ENCODE peak calls at places on chromosomes 2 and 18, in five cellular contexts. F, N, V, B and L are unnamed samples.

GRCh38 chr2:62381672-62382071 is 124.3 kb downstream of the TMEM17 start:
- DNase-seq in B (no peak), N (no peak), V (no peak), F (no peak), L (no peak)

GRCh38 chr18:34153711-34154110 is 71.0 kb downstream of the NOL4 start:
- DNase-seq in V (peak; percentile 7), B (no peak), N (no peak), F (no peak), L (no peak)

GRCh38 chr2:54597153-54597827 is 126.2 kb upstream of the EML6 start:
- DNase-seq in N (no peak), V (no peak), F (no peak), B (no peak), L (peak; percentile 52)

GRCh38 chr18:59180150-59180845 is 39.7 kb upstream of the GRP start:
- DNase-seq in B (no peak), V (no peak), N (no peak), F (no peak), L (no peak)

GRCh38 chr2:69827796-69828540 is 1.5 kb upstream of the GMCL1 start:
- DNase-seq in V (no peak), F (no peak), N (no peak), B (peak; percentile 40), L (no peak)

GRCh38 chr18:59085797-59086196 is 53.9 kb upstream of the SEC11C start:
- DNase-seq in B (no peak), N (no peak), V (no peak), F (no peak), L (no peak)

GRCh38 chr2:14999114-14999661 is 366.7 kb downstream of the LRATD1 start:
- DNase-seq in B (no peak), N (no peak), V (no peak), F (no peak), L (no peak)

GRCh38 chr2:216700088-216700567 is 4.8 kb upstream of the IGFBP5 start:
- DNase-seq in B (no peak), V (no peak), N (no peak), F (no peak), L (no peak)

GRCh38 chr2:197152451-197153228 is 157.9 kb downstream of the ANKRD44 start:
- DNase-seq in F (no peak), V (peak; percentile 19), B (no peak), N (peak; percentile 83), L (no peak)

GRCh38 chr2:157480182-157480961 is 36.5 kb upstream of the CYTIP start:
- DNase-seq in V (no peak), N (no peak), B (peak; percentile 48), F (no peak), L (peak; percentile 94)

GRCh38 chr18:24482826-24483225 is 22.4 kb downstream of the HRH4 start:
- DNase-seq in V (no peak), F (no peak), B (no peak), N (no peak), L (no peak)

GRCh38 chr2:73827018-73827417 is 1.7 kb upstream of the STAMBP start:
- DNase-seq in V (peak; percentile 48), F (peak; percentile 36), B (no peak), N (no peak), L (no peak)

GRCh38 chr18:13218376-13219011 is at the start of gene LDLRAD4:
- DNase-seq in N (no peak), V (no peak), B (no peak), F (no peak), L (peak; percentile 58)

GRCh38 chr2:129698593-129698992 is 280.9 kb upstream of the RAB6C start:
- DNase-seq in V (no peak), F (no peak), N (no peak), B (no peak), L (no peak)

GRCh38 chr2:43251171-43251731 is 24.8 kb upstream of the ZFP36L2 start:
- DNase-seq in N (no peak), B (no peak), V (no peak), F (no peak), L (no peak)

GRCh38 chr2:223096571-223096970 is 44.6 kb downstream of the KCNE4 start:
- DNase-seq in B (no peak), F (no peak), N (no peak), V (no peak), L (no peak)

GRCh38 chr2:126527836-126528490 is 128.0 kb upstream of the GYPC start:
- DNase-seq in B (peak; percentile 73), F (peak; percentile 10), V (peak; percentile 45), N (peak; percentile 77), L (peak; percentile 64)

GRCh38 chr2:28506112-28506511 is 10.3 kb downstream of the PLB1 start:
- DNase-seq in F (no peak), B (no peak), V (no peak), N (no peak), L (no peak)

GRCh38 chr2:20422679-20423271 is 24.1 kb upstream of the RHOB start:
- DNase-seq in N (no peak), F (no peak), V (peak; percentile 39), B (no peak), L (no peak)

GRCh38 chr2:221997683-221998082 is 301.1 kb downstream of the PAX3 start:
- DNase-seq in F (no peak), N (no peak), B (no peak), V (no peak), L (no peak)

GRCh38 chr2:190110699-190111098 is 48.2 kb upstream of the MSTN start:
- DNase-seq in V (no peak), B (no peak), N (no peak), F (no peak), L (no peak)

GRCh38 chr2:173741715-173742114 is 223.5 kb downstream of the SP3 start:
- DNase-seq in F (no peak), V (no peak), N (no peak), B (no peak), L (no peak)

GRCh38 chr2:102619414-102620319 is at the start of gene SLC9A2:
- DNase-seq in V (peak; percentile 52), F (no peak), N (no peak), B (no peak), L (peak; percentile 33)

GRCh38 chr18:44589709-44590108 is 91.0 kb upstream of the SETBP1 start:
- DNase-seq in V (no peak), B (no peak), N (no peak), F (no peak), L (no peak)

GRCh38 chr2:60818272-60818671 is 62.2 kb downstream of the PAPOLG start:
- DNase-seq in F (no peak), V (peak; percentile 12), B (no peak), N (no peak), L (no peak)

GRCh38 chr2:209525336-209525735 is 101.5 kb downstream of the MAP2 start:
- DNase-seq in N (no peak), B (no peak), F (no peak), V (no peak), L (no peak)

GRCh38 chr2:41854227-41854626 is 193.6 kb upstream of the PKDCC start:
- DNase-seq in F (no peak), N (no peak), B (no peak), V (peak; percentile 46), L (no peak)

GRCh38 chr2:200963129-200963917 is at the start of gene ORC2:
- DNase-seq in F (peak; percentile 72), B (peak; percentile 93), N (peak; percentile 94), V (peak; percentile 96), L (peak; percentile 96)
- TF ChIP-seq POLR2A in F (no peak), B (peak; percentile 45), N (no peak), V (peak; percentile 47), L (no peak)

GRCh38 chr2:186485871-186486650 is at the start of gene ZC3H15:
- DNase-seq in B (peak; percentile 89), N (peak; percentile 100), V (peak; percentile 98), F (peak; percentile 77), L (peak; percentile 97)
- TF ChIP-seq POLR2A in B (peak; percentile 92), N (peak; percentile 5), V (peak; percentile 67), F (peak; percentile 68), L (peak; percentile 90)

GRCh38 chr2:17690776-17691175 is 62.8 kb downstream of the SMC6 start:
- DNase-seq in F (no peak), N (no peak), B (no peak), V (no peak), L (no peak)
- TF ChIP-seq POLR2A in F (no peak), N (no peak), B (no peak), V (no peak), L (no peak)

GRCh38 chr2:203002054-203002821 is 12.4 kb upstream of the NBEAL1 start:
- DNase-seq in F (no peak), V (peak; percentile 24), N (no peak), B (no peak), L (no peak)

GRCh38 chr2:203003716-203004115 is 11.0 kb upstream of the NBEAL1 start:
- DNase-seq in N (no peak), F (no peak), B (no peak), V (no peak), L (no peak)
- TF ChIP-seq POLR2A in N (no peak), F (no peak), B (no peak), V (no peak), L (no peak)

DNA sequence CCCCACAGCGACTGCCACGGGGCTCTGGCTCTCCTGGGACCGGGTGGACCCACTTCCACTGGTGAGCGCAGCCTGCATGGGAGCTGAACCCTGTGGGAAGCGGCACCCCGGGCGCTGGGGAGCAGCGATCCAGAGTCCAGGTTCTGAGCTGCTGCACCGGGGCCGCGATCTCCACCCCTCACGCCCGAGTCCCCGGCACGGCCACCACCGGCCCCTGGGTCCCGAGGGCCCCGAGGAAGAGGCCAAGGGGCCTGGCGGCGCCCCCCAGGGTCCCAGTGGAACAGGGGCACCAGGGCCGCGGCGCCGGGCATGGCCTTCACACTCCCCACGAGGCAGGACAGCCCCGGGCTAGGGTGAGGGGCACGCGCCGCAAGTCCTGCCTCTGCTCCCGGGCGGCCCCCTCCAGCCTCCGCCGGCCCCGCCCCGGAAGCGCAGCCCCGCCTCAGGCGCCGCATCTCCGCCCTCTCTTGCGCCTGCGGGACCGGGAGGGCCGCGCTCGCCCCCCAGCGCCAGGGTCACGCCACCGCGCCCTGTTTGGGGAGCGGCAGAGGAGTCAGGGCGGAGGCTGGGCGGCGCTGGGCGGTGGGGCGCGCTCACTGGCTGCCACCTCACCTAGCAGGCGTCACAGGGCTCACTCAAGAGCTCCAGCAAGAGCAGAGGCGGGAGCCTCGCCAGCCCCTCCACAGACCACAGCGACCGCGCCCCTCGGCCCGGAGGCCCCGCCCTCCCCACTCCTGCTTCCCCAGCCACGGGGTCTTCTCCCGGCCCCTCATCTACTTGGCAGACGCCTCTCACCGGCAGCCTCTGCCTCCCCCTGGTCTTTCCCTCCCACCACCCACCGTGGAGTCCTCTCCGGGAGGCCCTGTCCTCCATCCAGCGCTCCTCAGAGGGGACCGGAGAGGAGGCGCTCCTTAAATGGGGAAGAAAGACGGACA is 26.8 kb downstream of the THAP4 start:
- DNase-seq in B (peak; percentile 45), V (no peak), N (peak; percentile 96), F (peak; percentile 62), L (peak; percentile 77)
- TF ChIP-seq POLR2A in B (peak; percentile 19), V (no peak), N (no peak), F (peak; percentile 31), L (no peak)